ENCODE peak calls at places on chromosomes 4 and X, in five cellular contexts. Y is stomach, L is A549, X is breast epithelium, D is RWPE2. N is an unnamed sample.

GRCh38 chrX:662126-662525 is 31.5 kb downstream of the SHOX start:
- DNase-seq in X (no peak), L (no peak), Y (no peak), D (no peak), N (no peak)

GRCh38 chr4:38242822-38243384 is 282.7 kb downstream of the PTTG2 start:
- DNase-seq in Y (no peak), L (no peak), D (no peak), X (no peak), N (no peak)

GRCh38 chr4:184424993-184425758 is 49.2 kb downstream of the IRF2 start:
- DNase-seq in X (peak; percentile 25), Y (no peak), L (no peak), D (no peak), N (no peak)

GRCh38 chr4:147049940-147050852 is 104.5 kb upstream of the TTC29 start:
- DNase-seq in L (no peak), D (no peak), X (no peak), Y (no peak), N (no peak)

GRCh38 chr4:74627516-74627915 is 166.8 kb downstream of the BTC start:
- DNase-seq in D (no peak), X (no peak), L (no peak), Y (no peak), N (no peak)

GRCh38 chr4:97950836-97951235 is 192.4 kb downstream of the STPG2 start:
- DNase-seq in Y (no peak), L (no peak), X (no peak), D (no peak), N (no peak)

GRCh38 chr4:98573791-98574190 is 84.6 kb downstream of the TSPAN5 start:
- DNase-seq in Y (no peak), X (no peak), D (no peak), L (no peak), N (no peak)

GRCh38 chrX:136879001-136879667 is 1.4 kb downstream of the RBMX start:
- DNase-seq in X (no peak), D (no peak), L (no peak), Y (no peak), N (no peak)

GRCh38 chr4:53861856-53862610 is 202.4 kb downstream of the CHIC2 start:
- DNase-seq in L (peak; percentile 40), X (no peak), D (no peak), Y (no peak), N (no peak)

GRCh38 chrX:150236304-150236703 is 126.8 kb upstream of the MAMLD1 start:
- DNase-seq in X (no peak), Y (no peak), D (no peak), L (no peak), N (peak; percentile 15)

GRCh38 chrX:76172325-76172887 is 456 bp upstream of the PBDC1 start:
- DNase-seq in X (no peak), Y (no peak), L (no peak), D (no peak), N (no peak)

GRCh38 chr4:164381859-164382258 is 372.1 kb upstream of the SMIM31 start:
- DNase-seq in Y (no peak), D (no peak), L (no peak), X (no peak), N (no peak)

GRCh38 chr4:173167793-173168395 is 717 bp upstream of the GALNT7 start:
- DNase-seq in L (peak; percentile 67), D (no peak), X (no peak), Y (peak; percentile 48), N (no peak)

GRCh38 chrX:24339911-24340310 is 20.5 kb upstream of the SUPT20HL1 start:
- DNase-seq in D (no peak), Y (no peak), L (no peak), X (no peak), N (no peak)

GRCh38 chr4:123811763-123812390 is 415.3 kb downstream of the SPRY1 start:
- DNase-seq in Y (no peak), L (no peak), D (no peak), X (no peak), N (no peak)
- H3K27ac ChIP-seq in Y (no peak overlapping the region), L (no peak overlapping the region), D (no peak overlapping the region), X (peak overlapping the region; percentile 50), N (no peak overlapping the region)

DNA sequence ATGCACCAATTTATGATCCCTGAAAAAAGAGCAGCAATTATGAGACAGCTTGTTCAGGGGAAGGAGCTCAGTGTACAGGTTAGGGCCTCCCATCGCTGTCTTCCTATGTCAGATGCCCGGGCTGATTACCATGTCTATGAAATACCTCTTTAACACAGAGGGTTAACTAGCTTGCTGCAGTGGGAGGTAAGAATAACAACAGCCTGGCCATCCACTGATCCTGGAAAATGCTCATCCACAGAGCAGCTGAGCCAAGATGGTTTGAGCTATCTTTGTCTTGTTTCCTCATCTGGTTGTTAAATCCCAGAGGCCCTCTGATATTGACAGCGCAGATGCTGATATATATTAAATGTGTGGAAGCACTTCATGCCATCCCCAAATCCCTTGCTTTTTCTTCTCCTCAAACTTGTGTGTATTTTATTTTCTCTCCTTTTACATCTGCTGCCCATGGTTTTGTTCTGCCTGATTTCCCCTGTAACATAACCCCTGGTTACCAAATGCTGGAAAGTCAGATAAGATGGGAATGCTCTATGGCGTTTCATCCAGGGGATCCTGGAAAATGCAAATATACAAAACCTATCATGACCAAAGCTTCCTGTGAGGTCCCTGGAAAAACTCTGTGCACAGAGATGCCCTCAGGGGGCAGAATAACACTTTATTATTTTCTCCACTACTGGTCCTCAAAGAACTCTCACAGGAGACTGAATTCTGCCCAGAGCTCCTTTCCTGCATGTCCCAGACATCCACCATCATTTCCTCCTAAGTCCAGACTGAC is 85.9 kb upstream of the PUDP start:
- DNase-seq in Y (no peak), X (no peak), D (no peak), L (no peak), N (no peak)
- TF ChIP-seq CTCF in Y (no peak), X (no peak), D (no peak), L (no peak), N (no peak)

GRCh38 chr4:94207469-94208224 is at the start of gene SMARCAD1:
- DNase-seq in D (peak; percentile 82), L (peak; percentile 94), Y (peak; percentile 92), X (peak; percentile 85), N (peak; percentile 95)

GRCh38 chr4:94208268-94208667 is 603 bp downstream of the SMARCAD1 start:
- DNase-seq in D (no peak), Y (no peak), X (no peak), L (no peak), N (no peak)

GRCh38 chr4:94202769-94203168 is 4.9 kb upstream of the SMARCAD1 start:
- DNase-seq in D (no peak), L (no peak), Y (no peak), X (no peak), N (no peak)
- H3K9me3 ChIP-seq in D (peaks cover 7% of the 10 kb centered on the region), L (peaks cover 16% of the 10 kb centered on the region), Y (peaks cover 10% of the 10 kb centered on the region), X (no peaks in the 10 kb centered on the region), N (no peaks in the 10 kb centered on the region)

GRCh38 chr4:41256740-41257256 is at the start of gene UCHL1:
- DNase-seq in Y (peak; percentile 26), X (no peak), L (peak; percentile 96), D (no peak), N (no peak)

GRCh38 chr4:41257257-41257900 is 651 bp downstream of the UCHL1 start:
- DNase-seq in L (peak; percentile 79), X (no peak), D (peak; percentile 52), Y (peak; percentile 62), N (no peak)

GRCh38 chr4:41258783-41259182 is 2.1 kb downstream of the UCHL1 start:
- DNase-seq in Y (no peak), D (no peak), X (no peak), L (peak; percentile 70), N (no peak)

GRCh38 chr4:41256131-41256739 is 493 bp upstream of the UCHL1 start:
- DNase-seq in X (no peak), Y (no peak), L (peak; percentile 37), D (no peak), N (no peak)

GRCh38 chr4:41257901-41258300 is 1.2 kb downstream of the UCHL1 start:
- DNase-seq in L (no peak), D (no peak), X (no peak), Y (no peak), N (no peak)
- H3K27ac ChIP-seq in L (peak overlapping the region; percentile 99), D (no peak overlapping the region), X (no peak overlapping the region), Y (no peak overlapping the region), N (no peak overlapping the region)

N was measured in ascending aorta.